ENCODE peak calls at places on chromosomes 7 and 10, in six cellular contexts. One of them, this sample, is unnamed.

GRCh38 chr7:87123105-87123504 is 29.1 kb upstream of the DMTF1 start:
- DNase-seq in neuronal stem cell: no peak
- DNase-seq in DMS 273 treated with DMSO at 0.1 percent for 48 hours: no peak
- DNase-seq in astrocyte of the spinal cord: no peak
- DNase-seq in LoVo: no peak
- DNase-seq in MV-4-11: no peak
- DNase-seq in this sample: no peak

GRCh38 chr10:126972622-126973414 is 67.6 kb downstream of the DOCK1 start:
- DNase-seq in neuronal stem cell: no peak
- DNase-seq in DMS 273 treated with DMSO at 0.1 percent for 48 hours: no peak
- DNase-seq in astrocyte of the spinal cord: peak; percentile 94
- DNase-seq in LoVo: no peak
- DNase-seq in MV-4-11: no peak
- DNase-seq in this sample: no peak

GRCh38 chr7:100632951-100633717 is 8.2 kb downstream of the TFR2 start:
- DNase-seq in neuronal stem cell: no peak
- DNase-seq in DMS 273 treated with DMSO at 0.1 percent for 48 hours: no peak
- DNase-seq in astrocyte of the spinal cord: peak; percentile 5
- DNase-seq in LoVo: peak; percentile 67
- DNase-seq in MV-4-11: peak; percentile 60
- DNase-seq in this sample: peak; percentile 87

GRCh38 chr10:129912161-129912917 is 51.7 kb downstream of the EBF3 start:
- DNase-seq in neuronal stem cell: no peak
- DNase-seq in DMS 273 treated with DMSO at 0.1 percent for 48 hours: no peak
- DNase-seq in astrocyte of the spinal cord: peak; percentile 19
- DNase-seq in LoVo: no peak
- DNase-seq in MV-4-11: no peak
- DNase-seq in this sample: no peak

GRCh38 chr7:92633211-92633906 is 43.2 kb upstream of the FAM133B start:
- DNase-seq in neuronal stem cell: no peak
- DNase-seq in DMS 273 treated with DMSO at 0.1 percent for 48 hours: no peak
- DNase-seq in astrocyte of the spinal cord: peak; percentile 97
- DNase-seq in LoVo: peak; percentile 83
- DNase-seq in MV-4-11: peak; percentile 99
- DNase-seq in this sample: peak; percentile 56

GRCh38 chr10:12980080-12980656 is 21.3 kb downstream of the CCDC3 start:
- DNase-seq in neuronal stem cell: no peak
- DNase-seq in DMS 273 treated with DMSO at 0.1 percent for 48 hours: no peak
- DNase-seq in astrocyte of the spinal cord: no peak
- DNase-seq in LoVo: no peak
- DNase-seq in MV-4-11: no peak
- DNase-seq in this sample: no peak

GRCh38 chr10:133168617-133169031 is 8.6 kb downstream of the KNDC1 start:
- DNase-seq in neuronal stem cell: no peak
- DNase-seq in DMS 273 treated with DMSO at 0.1 percent for 48 hours: no peak
- DNase-seq in astrocyte of the spinal cord: no peak
- DNase-seq in LoVo: no peak
- DNase-seq in MV-4-11: no peak
- DNase-seq in this sample: no peak

GRCh38 chr10:12042409-12042796 is 206 bp downstream of the UPF2 start:
- DNase-seq in neuronal stem cell: no peak
- DNase-seq in DMS 273 treated with DMSO at 0.1 percent for 48 hours: no peak
- DNase-seq in astrocyte of the spinal cord: no peak
- DNase-seq in LoVo: no peak
- DNase-seq in MV-4-11: no peak
- DNase-seq in this sample: peak; percentile 54

GRCh38 chr10:36817898-36818297 is 307.5 kb upstream of the ANKRD30A start:
- DNase-seq in neuronal stem cell: no peak
- DNase-seq in DMS 273 treated with DMSO at 0.1 percent for 48 hours: no peak
- DNase-seq in astrocyte of the spinal cord: no peak
- DNase-seq in LoVo: no peak
- DNase-seq in MV-4-11: no peak
- DNase-seq in this sample: no peak

GRCh38 chr10:68088744-68089143 is 13.7 kb upstream of the HERC4 start:
- DNase-seq in neuronal stem cell: no peak
- DNase-seq in DMS 273 treated with DMSO at 0.1 percent for 48 hours: no peak
- DNase-seq in astrocyte of the spinal cord: no peak
- DNase-seq in LoVo: no peak
- DNase-seq in MV-4-11: peak; percentile 59
- DNase-seq in this sample: peak; percentile 37

GRCh38 chr10:79604294-79604693 is 6.4 kb upstream of the SFTPA1 start:
- DNase-seq in neuronal stem cell: no peak
- DNase-seq in DMS 273 treated with DMSO at 0.1 percent for 48 hours: no peak
- DNase-seq in astrocyte of the spinal cord: no peak
- DNase-seq in LoVo: no peak
- DNase-seq in MV-4-11: no peak
- DNase-seq in this sample: no peak

GRCh38 chr7:90621130-90621891 is 25.2 kb downstream of the CDK14 start:
- DNase-seq in neuronal stem cell: no peak
- DNase-seq in DMS 273 treated with DMSO at 0.1 percent for 48 hours: no peak
- DNase-seq in astrocyte of the spinal cord: no peak
- DNase-seq in LoVo: no peak
- DNase-seq in MV-4-11: peak; percentile 13
- DNase-seq in this sample: peak; percentile 25

GRCh38 chr10:16602104-16602735 is 80.5 kb upstream of the C1QL3 start:
- DNase-seq in neuronal stem cell: no peak
- DNase-seq in DMS 273 treated with DMSO at 0.1 percent for 48 hours: no peak
- DNase-seq in astrocyte of the spinal cord: no peak
- DNase-seq in LoVo: no peak
- DNase-seq in MV-4-11: no peak
- DNase-seq in this sample: no peak

GRCh38 chr10:5090551-5090950 is 3.7 kb upstream of the AKR1C3 start:
- DNase-seq in neuronal stem cell: no peak
- DNase-seq in DMS 273 treated with DMSO at 0.1 percent for 48 hours: no peak
- DNase-seq in astrocyte of the spinal cord: no peak
- DNase-seq in LoVo: no peak
- DNase-seq in MV-4-11: peak; percentile 31
- DNase-seq in this sample: no peak

GRCh38 chr7:18895456-18895855 is 222.0 kb downstream of the TWIST1 start:
- DNase-seq in neuronal stem cell: no peak
- DNase-seq in DMS 273 treated with DMSO at 0.1 percent for 48 hours: no peak
- DNase-seq in astrocyte of the spinal cord: peak; percentile 81
- DNase-seq in LoVo: peak; percentile 56
- DNase-seq in MV-4-11: no peak
- DNase-seq in this sample: no peak

GRCh38 chr7:15178065-15178464 is 275.5 kb upstream of the DGKB start:
- DNase-seq in neuronal stem cell: no peak
- DNase-seq in DMS 273 treated with DMSO at 0.1 percent for 48 hours: no peak
- DNase-seq in astrocyte of the spinal cord: no peak
- DNase-seq in LoVo: no peak
- DNase-seq in MV-4-11: no peak
- DNase-seq in this sample: no peak

GRCh38 chr7:102042016-102042656 is 224.7 kb downstream of the CUX1 start:
- DNase-seq in neuronal stem cell: no peak
- DNase-seq in DMS 273 treated with DMSO at 0.1 percent for 48 hours: no peak
- DNase-seq in astrocyte of the spinal cord: peak; percentile 55
- DNase-seq in LoVo: no peak
- DNase-seq in MV-4-11: no peak
- DNase-seq in this sample: no peak

GRCh38 chr10:78139336-78139735 is 105.7 kb downstream of the RPS24 start:
- DNase-seq in neuronal stem cell: no peak
- DNase-seq in DMS 273 treated with DMSO at 0.1 percent for 48 hours: peak; percentile 74
- DNase-seq in astrocyte of the spinal cord: no peak
- DNase-seq in LoVo: no peak
- DNase-seq in MV-4-11: no peak
- DNase-seq in this sample: no peak

GRCh38 chr10:119546009-119546408 is 3.5 kb upstream of the RGS10 start:
- DNase-seq in neuronal stem cell: no peak
- DNase-seq in DMS 273 treated with DMSO at 0.1 percent for 48 hours: no peak
- DNase-seq in astrocyte of the spinal cord: no peak
- DNase-seq in LoVo: peak; percentile 27
- DNase-seq in MV-4-11: no peak
- DNase-seq in this sample: no peak

GRCh38 chr10:122462533-122463465 is 1.4 kb downstream of the HTRA1 start:
- DNase-seq in neuronal stem cell: no peak
- DNase-seq in DMS 273 treated with DMSO at 0.1 percent for 48 hours: no peak
- DNase-seq in astrocyte of the spinal cord: peak; percentile 55
- DNase-seq in LoVo: no peak
- DNase-seq in MV-4-11: no peak
- DNase-seq in this sample: no peak

GRCh38 chr7:29562307-29562706 is 1.3 kb upstream of the PRR15 start:
- DNase-seq in neuronal stem cell: no peak
- DNase-seq in DMS 273 treated with DMSO at 0.1 percent for 48 hours: no peak
- DNase-seq in astrocyte of the spinal cord: no peak
- DNase-seq in LoVo: no peak
- DNase-seq in MV-4-11: no peak
- DNase-seq in this sample: no peak

GRCh38 chr7:30320392-30320791 is 36.0 kb downstream of the ZNRF2 start:
- DNase-seq in neuronal stem cell: no peak
- DNase-seq in DMS 273 treated with DMSO at 0.1 percent for 48 hours: no peak
- DNase-seq in astrocyte of the spinal cord: no peak
- DNase-seq in LoVo: no peak
- DNase-seq in MV-4-11: no peak
- DNase-seq in this sample: no peak

GRCh38 chr7:87885018-87885417 is 8.7 kb downstream of the DBF4 start:
- DNase-seq in neuronal stem cell: no peak
- DNase-seq in DMS 273 treated with DMSO at 0.1 percent for 48 hours: no peak
- DNase-seq in astrocyte of the spinal cord: peak; percentile 26
- DNase-seq in LoVo: no peak
- DNase-seq in MV-4-11: no peak
- DNase-seq in this sample: no peak

GRCh38 chr10:45008524-45009161 is 7.9 kb downstream of the ZNF22 start:
- DNase-seq in neuronal stem cell: peak; percentile 70
- DNase-seq in DMS 273 treated with DMSO at 0.1 percent for 48 hours: peak; percentile 77
- DNase-seq in astrocyte of the spinal cord: peak; percentile 89
- DNase-seq in LoVo: peak; percentile 69
- DNase-seq in MV-4-11: peak; percentile 85
- DNase-seq in this sample: peak; percentile 77

GRCh38 chr10:323651-324293 is 188.5 kb downstream of the ZMYND11 start:
- DNase-seq in neuronal stem cell: no peak
- DNase-seq in DMS 273 treated with DMSO at 0.1 percent for 48 hours: no peak
- DNase-seq in astrocyte of the spinal cord: peak; percentile 95
- DNase-seq in LoVo: peak; percentile 42
- DNase-seq in MV-4-11: peak; percentile 83
- DNase-seq in this sample: peak; percentile 73

GRCh38 chr7:45001138-45001694 is 1.2 kb downstream of the CCM2 start:
- DNase-seq in neuronal stem cell: no peak
- DNase-seq in DMS 273 treated with DMSO at 0.1 percent for 48 hours: no peak
- DNase-seq in astrocyte of the spinal cord: no peak
- DNase-seq in LoVo: no peak
- DNase-seq in MV-4-11: no peak
- DNase-seq in this sample: peak; percentile 76

GRCh38 chr10:123614888-123615287 is 51.3 kb upstream of the GPR26 start:
- DNase-seq in neuronal stem cell: peak; percentile 87
- DNase-seq in DMS 273 treated with DMSO at 0.1 percent for 48 hours: no peak
- DNase-seq in astrocyte of the spinal cord: peak; percentile 17
- DNase-seq in LoVo: peak; percentile 68
- DNase-seq in MV-4-11: peak; percentile 39
- DNase-seq in this sample: peak; percentile 57

GRCh38 chr7:39306028-39306570 is 260.1 kb upstream of the YAE1 start:
- DNase-seq in neuronal stem cell: no peak
- DNase-seq in DMS 273 treated with DMSO at 0.1 percent for 48 hours: no peak
- DNase-seq in astrocyte of the spinal cord: no peak
- DNase-seq in LoVo: no peak
- DNase-seq in MV-4-11: no peak
- DNase-seq in this sample: no peak

GRCh38 chr10:118314882-118315281 is 27.2 kb downstream of the FAM204A start:
- DNase-seq in neuronal stem cell: no peak
- DNase-seq in DMS 273 treated with DMSO at 0.1 percent for 48 hours: no peak
- DNase-seq in astrocyte of the spinal cord: no peak
- DNase-seq in LoVo: no peak
- DNase-seq in MV-4-11: no peak
- DNase-seq in this sample: no peak

GRCh38 chr10:69505636-69506318 is 54.5 kb downstream of the TSPAN15 start:
- DNase-seq in neuronal stem cell: no peak
- DNase-seq in DMS 273 treated with DMSO at 0.1 percent for 48 hours: no peak
- DNase-seq in astrocyte of the spinal cord: no peak
- DNase-seq in LoVo: no peak
- DNase-seq in MV-4-11: no peak
- DNase-seq in this sample: no peak

GRCh38 chr7:36279251-36279925 is 110.3 kb upstream of the ANLN start:
- DNase-seq in neuronal stem cell: no peak
- DNase-seq in DMS 273 treated with DMSO at 0.1 percent for 48 hours: no peak
- DNase-seq in astrocyte of the spinal cord: peak; percentile 26
- DNase-seq in LoVo: no peak
- DNase-seq in MV-4-11: no peak
- DNase-seq in this sample: peak; percentile 79

GRCh38 chr7:107582906-107583305 is 2.9 kb downstream of the BCAP29 start:
- DNase-seq in neuronal stem cell: no peak
- DNase-seq in DMS 273 treated with DMSO at 0.1 percent for 48 hours: no peak
- DNase-seq in astrocyte of the spinal cord: no peak
- DNase-seq in LoVo: no peak
- DNase-seq in MV-4-11: no peak
- DNase-seq in this sample: no peak

GRCh38 chr10:119090968-119091367 is 10.4 kb upstream of the EIF3A start:
- DNase-seq in neuronal stem cell: no peak
- DNase-seq in DMS 273 treated with DMSO at 0.1 percent for 48 hours: no peak
- DNase-seq in astrocyte of the spinal cord: peak; percentile 76
- DNase-seq in LoVo: peak; percentile 87
- DNase-seq in MV-4-11: peak; percentile 83
- DNase-seq in this sample: peak; percentile 76

GRCh38 chr7:110831450-110831849 is 259.5 kb upstream of the LRRN3 start:
- DNase-seq in neuronal stem cell: no peak
- DNase-seq in DMS 273 treated with DMSO at 0.1 percent for 48 hours: no peak
- DNase-seq in astrocyte of the spinal cord: no peak
- DNase-seq in LoVo: no peak
- DNase-seq in MV-4-11: no peak
- DNase-seq in this sample: peak; percentile 6

GRCh38 chr7:121429803-121430202 is 33.7 kb upstream of the FAM3C start:
- DNase-seq in neuronal stem cell: no peak
- DNase-seq in DMS 273 treated with DMSO at 0.1 percent for 48 hours: no peak
- DNase-seq in astrocyte of the spinal cord: no peak
- DNase-seq in LoVo: no peak
- DNase-seq in MV-4-11: no peak
- DNase-seq in this sample: no peak

GRCh38 chr7:99618726-99619125 is 2.0 kb downstream of the ZSCAN25 start:
- DNase-seq in neuronal stem cell: no peak
- DNase-seq in DMS 273 treated with DMSO at 0.1 percent for 48 hours: no peak
- DNase-seq in astrocyte of the spinal cord: no peak
- DNase-seq in LoVo: no peak
- DNase-seq in MV-4-11: no peak
- DNase-seq in this sample: no peak

GRCh38 chr7:22433710-22434460 is 66.1 kb downstream of the STEAP1B start:
- DNase-seq in neuronal stem cell: no peak
- DNase-seq in DMS 273 treated with DMSO at 0.1 percent for 48 hours: no peak
- DNase-seq in astrocyte of the spinal cord: peak; percentile 60
- DNase-seq in LoVo: no peak
- DNase-seq in MV-4-11: no peak
- DNase-seq in this sample: no peak

GRCh38 chr10:63627881-63628296 is 106.7 kb downstream of the REEP3 start:
- DNase-seq in neuronal stem cell: no peak
- DNase-seq in DMS 273 treated with DMSO at 0.1 percent for 48 hours: no peak
- DNase-seq in astrocyte of the spinal cord: no peak
- DNase-seq in LoVo: peak; percentile 14
- DNase-seq in MV-4-11: peak; percentile 16
- DNase-seq in this sample: no peak

This sample was measured in GM12865.